ENCODE peak calls at places on chromosomes 4 and X, in seven cellular contexts. U, H, Q, V, B, S and I are unnamed samples.

GRCh38 chrX:19683358-19683757 is 168.1 kb upstream of the MAP3K15 start:
- DNase-seq in H (no peak), U (no peak), Q (no peak), B (no peak), S (no peak), V (peak), I (peak)

GRCh38 chrX:154799554-154800348 is 5.5 kb downstream of the MPP1 start:
- DNase-seq in V (peak), Q (no peak), S (peak), H (no peak), U (peak), B (no peak), I (no peak)

GRCh38 chr4:174041555-174042110 is 241.8 kb downstream of the FBXO8 start:
- DNase-seq in S (no peak), U (no peak), H (no peak), B (no peak), V (no peak), Q (no peak), I (no peak)

GRCh38 chrX:102840871-102841705 is 96.0 kb upstream of the RAB40AL start:
- DNase-seq in U (no peak), V (peak), Q (peak), S (peak), B (no peak), H (no peak), I (peak)

GRCh38 chrX:119758682-119759332 is 419 bp downstream of the SOWAHD start:
- DNase-seq in H (no peak), U (no peak), Q (peak), V (no peak), S (no peak), B (no peak), I (no peak)

GRCh38 chr4:109005523-109005922 is 242.7 kb upstream of the ETNPPL start:
- DNase-seq in S (no peak), H (no peak), B (no peak), U (peak), Q (peak), V (peak), I (no peak)

GRCh38 chr4:836781-837301 is 10.9 kb upstream of the CPLX1 start:
- DNase-seq in V (no peak), S (no peak), H (no peak), U (no peak), Q (no peak), B (no peak), I (no peak)

GRCh38 chr4:54439831-54440243 is 210.7 kb downstream of the PDGFRA start:
- DNase-seq in Q (peak), V (peak), U (peak), B (peak), S (no peak), H (peak), I (peak)

GRCh38 chr4:128583753-128584712 is 225.5 kb upstream of the JADE1 start:
- DNase-seq in V (no peak), B (peak), S (no peak), Q (no peak), H (no peak), U (no peak), I (peak)

GRCh38 chr4:147714575-147715401 is 17.1 kb upstream of the ARHGAP10 start:
- DNase-seq in U (peak), H (no peak), Q (peak), V (peak), B (no peak), S (no peak), I (peak)

GRCh38 chr4:25290490-25291067 is 22.0 kb upstream of the ZCCHC4 start:
- DNase-seq in U (no peak), V (peak), H (no peak), Q (no peak), B (no peak), S (no peak), I (no peak)

GRCh38 chr4:37662861-37663390 is 23.2 kb downstream of the RELL1 start:
- DNase-seq in B (peak), S (peak), H (no peak), V (peak), Q (no peak), U (peak), I (peak)

GRCh38 chrX:150767475-150768131 is 74.4 kb downstream of the MTMR1 start:
- DNase-seq in H (peak), V (peak), Q (peak), B (no peak), U (peak), S (no peak), I (peak)

GRCh38 chr4:2267320-2267811 is 5.5 kb upstream of the MXD4 start:
- DNase-seq in V (no peak), H (no peak), B (no peak), U (no peak), S (no peak), Q (no peak), I (no peak)

GRCh38 chrX:36804066-36804465 is 204.1 kb upstream of the FAM47C start:
- DNase-seq in Q (no peak), U (no peak), B (no peak), S (no peak), H (no peak), V (no peak), I (no peak)

GRCh38 chrX:19926095-19926494 is 38.7 kb upstream of the SH3KBP1 start:
- DNase-seq in H (no peak), U (no peak), S (no peak), Q (no peak), B (no peak), V (no peak), I (no peak)

GRCh38 chr4:129362685-129363274 is 266.8 kb downstream of the C4orf33 start:
- DNase-seq in S (peak), H (peak), V (peak), U (peak), B (peak), Q (peak), I (peak)

GRCh38 chr4:140697709-140698560 is 58.2 kb downstream of the TBC1D9 start:
- DNase-seq in V (no peak), S (no peak), U (no peak), H (no peak), Q (no peak), B (no peak), I (no peak)

GRCh38 chr4:25861951-25862410 is 807 bp downstream of the SEL1L3 start:
- DNase-seq in H (no peak), U (peak), V (peak), B (peak), S (peak), Q (no peak), I (peak)

GRCh38 chr4:13642163-13642562 is 14.6 kb upstream of the BOD1L1 start:
- DNase-seq in B (no peak), Q (no peak), S (no peak), U (peak), H (no peak), V (peak), I (peak)

GRCh38 chr4:99693164-99693563 is 35.5 kb upstream of the C4orf54 start:
- DNase-seq in H (no peak), Q (no peak), B (no peak), V (no peak), U (no peak), S (no peak), I (no peak)

GRCh38 chrX:136646602-136647239 is 1.2 kb upstream of the CD40LG start:
- DNase-seq in B (no peak), U (no peak), H (no peak), S (no peak), Q (no peak), V (no peak), I (no peak)

GRCh38 chr4:99572527-99573240 is 1.9 kb upstream of the MTTP start:
- DNase-seq in U (no peak), V (no peak), B (no peak), H (no peak), S (no peak), Q (peak), I (no peak)

GRCh38 chr4:14888790-14889189 is 113.5 kb upstream of the CPEB2 start:
- DNase-seq in S (peak), V (no peak), H (no peak), B (no peak), Q (peak), U (no peak), I (no peak)

GRCh38 chr4:125140966-125141495 is 173.7 kb upstream of the FAT4 start:
- DNase-seq in U (peak), B (no peak), Q (peak), S (no peak), H (no peak), V (peak), I (peak)

GRCh38 chr4:8185280-8185679 is 13.8 kb upstream of the SH3TC1 start:
- DNase-seq in U (peak), V (peak), H (peak), B (no peak), Q (peak), S (no peak), I (peak)

GRCh38 chr4:53196195-53196641 is 169.6 kb downstream of the SCFD2 start:
- DNase-seq in Q (no peak), V (peak), U (no peak), B (no peak), H (peak), S (no peak), I (peak)

GRCh38 chr4:180860136-180860720 is 1383.0 kb upstream of the TENM3 start:
- DNase-seq in H (no peak), Q (no peak), U (no peak), S (no peak), B (no peak), V (no peak), I (no peak)

GRCh38 chrX:1483843-1484637 is 31.3 kb upstream of the ASMTL start:
- DNase-seq in V (no peak), B (peak), S (no peak), H (no peak), U (no peak), Q (no peak), I (no peak)

GRCh38 chr4:158013858-158014257 is 159.0 kb downstream of the GASK1B start:
- DNase-seq in H (no peak), U (peak), Q (peak), B (no peak), S (no peak), V (peak), I (peak)

GRCh38 chr4:23932935-23933334 is 43.1 kb upstream of the PPARGC1A start:
- DNase-seq in U (peak), V (peak), S (no peak), B (no peak), Q (no peak), H (no peak), I (peak)
- TF ChIP-seq CTCF in U (no peak), V (peak), S (no peak), B (peak), Q (peak), H (peak), I (peak)

GRCh38 chr4:139299536-139299935 is 1.8 kb upstream of the NAA15 start:
- DNase-seq in V (peak), B (no peak), S (no peak), Q (peak), H (no peak), U (peak), I (no peak)
- H3K4me3 ChIP-seq in V (no peak), B (peak), S (no peak), Q (peak), H (peak), U (peak), I (peak)

DNA sequence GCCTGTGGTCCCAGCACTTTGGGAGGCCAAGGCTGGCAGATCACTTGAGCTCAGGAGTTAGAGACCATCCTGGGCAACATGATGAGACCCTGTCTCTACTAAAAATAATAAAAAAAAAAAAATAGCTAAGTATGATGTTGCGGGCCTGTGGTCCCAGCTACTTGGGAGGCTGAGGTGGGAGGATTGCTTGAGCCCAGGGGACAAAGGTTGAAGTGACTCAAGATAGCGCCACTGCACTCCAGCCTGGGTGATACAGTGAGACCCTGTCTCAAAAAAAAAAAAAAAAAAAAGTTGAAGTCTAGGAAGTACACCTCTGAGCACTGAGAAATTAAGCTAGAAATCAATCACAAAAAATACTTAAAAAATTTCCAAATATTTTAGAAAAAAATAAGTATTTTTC is 86.5 kb downstream of the FRAS1 start:
- DNase-seq in H (no peak), Q (no peak), V (no peak), U (no peak), B (no peak), S (no peak), I (no peak)
- TF ChIP-seq CTCF in H (no peak), Q (no peak), V (no peak), U (no peak), B (no peak), S (no peak), I (no peak)

DNA sequence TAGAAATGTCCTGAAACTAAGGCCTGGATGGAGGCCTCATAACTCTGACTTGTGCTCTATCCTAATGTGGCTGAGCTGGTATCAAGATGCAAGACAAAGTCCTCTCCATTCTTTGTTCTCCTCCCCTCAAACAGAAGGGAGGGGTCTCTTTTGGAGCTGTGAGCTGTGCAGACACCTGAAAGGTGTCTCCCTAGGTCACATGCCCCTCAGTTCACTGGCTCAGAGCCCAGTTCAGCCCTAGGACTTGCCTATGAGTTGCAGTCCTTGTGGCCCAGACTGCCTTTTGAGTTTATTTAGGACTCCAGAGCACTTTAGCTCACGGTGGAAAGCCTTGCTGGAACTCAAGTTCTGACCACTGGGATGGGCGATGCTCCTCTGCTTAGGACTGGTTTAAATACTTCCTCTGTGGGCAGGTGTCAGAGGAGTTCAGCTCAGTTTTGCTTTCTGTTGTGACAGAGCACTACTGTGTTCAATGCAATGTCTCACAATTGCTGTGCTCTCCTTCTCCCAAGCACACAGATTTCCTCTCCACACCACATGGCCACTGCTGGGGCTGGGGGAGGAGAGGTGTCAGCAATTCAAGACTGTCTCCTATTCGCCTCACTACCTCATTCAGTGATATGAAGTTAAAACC is 84.8 kb upstream of the ZNF827 start:
- DNase-seq in S (no peak), H (no peak), Q (no peak), B (no peak), U (no peak), V (no peak), I (no peak)
- H3K4me3 ChIP-seq in S (no peak), H (no peak), Q (no peak), B (no peak), U (no peak), V (no peak), I (no peak)